ENCODE peak calls at places on chromosome 20, in four cellular contexts. One of them, this sample, is unnamed.

GRCh38 chr20:33233129-33233774 is 2.5 kb upstream of the BPIFA1 start:
- DNase-seq in ovary: no peak
- DNase-seq in heart right ventricle: no peak
- DNase-seq in mesendoderm: peak; percentile 55
- DNase-seq in this sample: peak; percentile 78

GRCh38 chr20:17938889-17939619 is 29.5 kb downstream of the SNX5 start:
- DNase-seq in ovary: peak; percentile 73
- DNase-seq in mesendoderm: peak; percentile 93
- DNase-seq in heart right ventricle: peak; percentile 57
- DNase-seq in this sample: peak; percentile 84

GRCh38 chr20:54275359-54276108 is 67.6 kb downstream of the PFDN4 start:
- DNase-seq in mesendoderm: no peak
- DNase-seq in heart right ventricle: no peak
- DNase-seq in ovary: no peak
- DNase-seq in this sample: no peak

GRCh38 chr20:63351380-63351700 is 9.8 kb downstream of the CHRNA4 start:
- DNase-seq in ovary: no peak
- DNase-seq in heart right ventricle: no peak
- DNase-seq in mesendoderm: peak; percentile 26
- DNase-seq in this sample: no peak

GRCh38 chr20:36465109-36466080 is 75.9 kb upstream of the MYL9 start:
- DNase-seq in heart right ventricle: no peak
- DNase-seq in ovary: no peak
- DNase-seq in mesendoderm: peak; percentile 95
- DNase-seq in this sample: peak; percentile 64

GRCh38 chr20:11980263-11980662 is 62.6 kb downstream of the BTBD3 start:
- DNase-seq in heart right ventricle: no peak
- DNase-seq in ovary: no peak
- DNase-seq in mesendoderm: no peak
- DNase-seq in this sample: no peak

GRCh38 chr20:61544910-61545889 is 293.1 kb downstream of the CDH4 start:
- DNase-seq in mesendoderm: no peak
- DNase-seq in ovary: no peak
- DNase-seq in heart right ventricle: no peak
- DNase-seq in this sample: no peak

GRCh38 chr20:63525968-63526367 is 5.4 kb downstream of the PPDPF start:
- DNase-seq in ovary: no peak
- DNase-seq in mesendoderm: no peak
- DNase-seq in heart right ventricle: no peak
- DNase-seq in this sample: no peak

GRCh38 chr20:13791562-13792459 is 7.0 kb downstream of the NDUFAF5 start:
- DNase-seq in mesendoderm: no peak
- DNase-seq in heart right ventricle: no peak
- DNase-seq in ovary: no peak
- DNase-seq in this sample: no peak

GRCh38 chr20:53524589-53525311 is 68.9 kb downstream of the ZNF217 start:
- DNase-seq in ovary: no peak
- DNase-seq in mesendoderm: no peak
- DNase-seq in heart right ventricle: no peak
- DNase-seq in this sample: peak; percentile 32

GRCh38 chr20:363319-364078 is 16.6 kb downstream of the NRSN2 start:
- DNase-seq in ovary: no peak
- DNase-seq in mesendoderm: no peak
- DNase-seq in heart right ventricle: no peak
- DNase-seq in this sample: no peak

GRCh38 chr20:62898970-62899632 is 27.2 kb downstream of the DIDO1 start:
- DNase-seq in heart right ventricle: no peak
- DNase-seq in mesendoderm: peak; percentile 60
- DNase-seq in ovary: no peak
- DNase-seq in this sample: peak; percentile 78

GRCh38 chr20:15310361-15310760 is 972.9 kb upstream of the FLRT3 start:
- DNase-seq in ovary: no peak
- DNase-seq in heart right ventricle: no peak
- DNase-seq in mesendoderm: no peak
- DNase-seq in this sample: no peak

GRCh38 chr20:49280463-49281058 is 2.7 kb upstream of the ZNFX1 start:
- DNase-seq in heart right ventricle: no peak
- DNase-seq in ovary: no peak
- DNase-seq in mesendoderm: peak; percentile 18
- DNase-seq in this sample: no peak
- H3K36me3 ChIP-seq in heart right ventricle: peaks cover 70% of the 10 kb centered on the region
- H3K36me3 ChIP-seq in ovary: no peaks in the 10 kb centered on the region
- H3K36me3 ChIP-seq in mesendoderm: peaks cover 48% of the 10 kb centered on the region
- H3K36me3 ChIP-seq in this sample: peaks cover 60% of the 10 kb centered on the region

GRCh38 chr20:32216396-32217142 is 8.9 kb downstream of the POFUT1 start:
- DNase-seq in heart right ventricle: no peak
- DNase-seq in ovary: no peak
- DNase-seq in mesendoderm: no peak
- DNase-seq in this sample: no peak

GRCh38 chr20:32215729-32216128 is 8.0 kb downstream of the POFUT1 start:
- DNase-seq in mesendoderm: no peak
- DNase-seq in ovary: no peak
- DNase-seq in heart right ventricle: no peak
- DNase-seq in this sample: no peak

GRCh38 chr20:32218156-32218900 is 10.6 kb downstream of the POFUT1 start:
- DNase-seq in heart right ventricle: no peak
- DNase-seq in mesendoderm: no peak
- DNase-seq in ovary: no peak
- DNase-seq in this sample: no peak

GRCh38 chr20:32213870-32214269 is 6.2 kb downstream of the POFUT1 start:
- DNase-seq in mesendoderm: no peak
- DNase-seq in heart right ventricle: no peak
- DNase-seq in ovary: no peak
- DNase-seq in this sample: no peak

GRCh38 chr20:32215147-32215546 is 7.5 kb downstream of the POFUT1 start:
- DNase-seq in heart right ventricle: no peak
- DNase-seq in ovary: no peak
- DNase-seq in mesendoderm: no peak
- DNase-seq in this sample: no peak
- H3K36me3 ChIP-seq in heart right ventricle: peaks cover 92% of the 10 kb centered on the region
- H3K36me3 ChIP-seq in ovary: no peaks in the 10 kb centered on the region
- H3K36me3 ChIP-seq in mesendoderm: peaks cover 4% of the 10 kb centered on the region
- H3K36me3 ChIP-seq in this sample: peaks cover 39% of the 10 kb centered on the region

GRCh38 chr20:48710341-48711043 is 117.3 kb downstream of the PREX1 start:
- DNase-seq in heart right ventricle: no peak
- DNase-seq in ovary: no peak
- DNase-seq in mesendoderm: no peak
- DNase-seq in this sample: no peak
- H3K36me3 ChIP-seq in heart right ventricle: peaks cover 21% of the 10 kb centered on the region
- H3K36me3 ChIP-seq in ovary: no peaks in the 10 kb centered on the region
- H3K36me3 ChIP-seq in mesendoderm: peaks cover 3% of the 10 kb centered on the region
- H3K36me3 ChIP-seq in this sample: no peaks in the 10 kb centered on the region

DNA sequence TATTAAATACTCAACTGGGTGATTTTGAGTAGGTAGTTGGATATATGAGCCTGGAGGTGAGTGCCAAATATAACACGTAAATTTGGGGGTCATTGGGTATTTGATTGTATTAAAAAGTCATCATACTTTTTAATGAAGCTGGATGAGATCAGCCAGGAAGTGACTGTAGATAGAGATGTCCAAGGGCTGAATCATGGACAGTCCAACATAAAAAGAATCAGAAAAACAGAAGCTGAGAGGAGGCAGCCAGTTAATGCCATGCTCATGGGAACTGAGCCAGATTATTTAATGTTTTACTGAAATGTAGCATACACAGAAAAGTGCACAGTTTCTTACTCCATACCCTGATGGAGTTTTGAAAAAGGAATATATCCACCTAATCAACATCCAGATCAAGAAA is 435.5 kb upstream of the PLCB4 start:
- DNase-seq in mesendoderm: no peak
- DNase-seq in ovary: no peak
- DNase-seq in heart right ventricle: no peak
- DNase-seq in this sample: no peak
- H3K36me3 ChIP-seq in mesendoderm: no peaks in the 10 kb centered on the region
- H3K36me3 ChIP-seq in ovary: no peaks in the 10 kb centered on the region
- H3K36me3 ChIP-seq in heart right ventricle: peaks cover 4% of the 10 kb centered on the region
- H3K36me3 ChIP-seq in this sample: no peaks in the 10 kb centered on the region

DNA sequence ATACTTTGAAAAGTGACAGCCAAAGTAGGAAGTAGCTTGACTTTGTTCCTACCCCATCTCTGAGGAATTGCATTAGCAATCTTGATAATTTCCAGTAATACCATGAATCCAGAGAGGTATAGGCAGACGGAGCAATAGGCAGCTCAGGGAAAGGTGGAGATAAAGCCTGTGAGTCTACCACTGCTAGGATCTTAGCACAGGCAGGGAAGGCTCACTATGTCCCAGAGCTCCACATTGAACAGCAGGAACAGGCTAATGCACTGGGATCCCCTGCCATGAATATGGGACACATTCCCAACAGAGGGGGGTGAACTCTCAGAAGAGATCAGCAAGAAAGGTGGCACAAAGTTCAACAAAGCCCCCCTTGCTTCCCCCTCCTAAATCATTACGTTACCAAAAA is 30.7 kb downstream of the MCM8 start:
- DNase-seq in mesendoderm: no peak
- DNase-seq in heart right ventricle: no peak
- DNase-seq in ovary: no peak
- DNase-seq in this sample: no peak
- H3K36me3 ChIP-seq in mesendoderm: peaks cover 3% of the 10 kb centered on the region
- H3K36me3 ChIP-seq in heart right ventricle: peaks cover 86% of the 10 kb centered on the region
- H3K36me3 ChIP-seq in ovary: no peaks in the 10 kb centered on the region
- H3K36me3 ChIP-seq in this sample: peaks cover 10% of the 10 kb centered on the region

DNA sequence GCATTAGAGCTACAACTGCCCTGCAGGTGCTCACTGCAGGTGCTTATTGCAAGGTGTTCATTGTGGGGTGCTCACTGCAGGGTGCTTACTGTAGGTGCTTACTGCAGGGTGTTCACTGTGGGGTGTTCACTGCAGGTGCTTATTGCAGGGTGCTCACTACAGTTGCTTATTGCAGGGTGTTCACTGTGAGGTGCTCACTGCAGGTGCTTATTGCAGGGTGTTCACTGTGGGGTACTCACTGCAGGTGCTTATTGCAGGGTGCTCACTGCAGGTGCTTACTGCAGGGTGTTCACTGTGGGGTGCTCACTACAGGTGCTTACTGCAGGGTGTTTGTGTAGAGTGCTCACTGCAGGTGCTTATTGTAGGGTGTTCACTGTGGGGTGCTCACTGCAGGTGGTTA is 20.8 kb downstream of the APMAP start:
- DNase-seq in heart right ventricle: no peak
- DNase-seq in mesendoderm: no peak
- DNase-seq in ovary: no peak
- DNase-seq in this sample: no peak
- H3K36me3 ChIP-seq in heart right ventricle: peaks cover 91% of the 10 kb centered on the region
- H3K36me3 ChIP-seq in mesendoderm: peaks cover 5% of the 10 kb centered on the region
- H3K36me3 ChIP-seq in ovary: no peaks in the 10 kb centered on the region
- H3K36me3 ChIP-seq in this sample: peaks cover 20% of the 10 kb centered on the region

DNA sequence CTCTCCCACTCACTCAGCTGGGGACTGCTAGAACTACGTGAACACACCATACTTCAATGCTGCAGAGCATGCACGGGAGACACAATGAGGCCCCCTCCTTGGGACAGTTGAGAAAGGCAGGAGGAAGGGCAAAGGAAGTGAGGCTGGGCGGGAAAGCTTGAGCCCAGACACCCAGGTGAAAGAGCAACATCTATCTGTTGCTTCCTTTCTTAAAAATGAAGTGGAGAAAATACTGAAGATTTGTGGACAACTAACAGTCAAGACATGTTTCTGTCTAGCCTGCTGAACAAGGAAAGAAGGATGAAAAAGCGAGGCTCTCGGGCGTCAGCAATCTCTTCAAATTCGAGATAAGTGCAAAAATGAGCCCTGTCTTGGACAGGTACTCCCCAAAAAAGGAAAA is 3.0 kb upstream of the NNAT start:
- DNase-seq in heart right ventricle: no peak
- DNase-seq in ovary: no peak
- DNase-seq in mesendoderm: no peak
- DNase-seq in this sample: no peak
- H3K36me3 ChIP-seq in heart right ventricle: peaks cover 62% of the 10 kb centered on the region
- H3K36me3 ChIP-seq in ovary: no peaks in the 10 kb centered on the region
- H3K36me3 ChIP-seq in mesendoderm: no peaks in the 10 kb centered on the region
- H3K36me3 ChIP-seq in this sample: peaks cover 10% of the 10 kb centered on the region

GRCh38 chr20:20491784-20492145 is 123.9 kb downstream of the INSM1 start:
- DNase-seq in mesendoderm: no peak
- DNase-seq in ovary: no peak
- DNase-seq in heart right ventricle: no peak
- DNase-seq in this sample: no peak
- H3K36me3 ChIP-seq in mesendoderm: no peaks in the 10 kb centered on the region
- H3K36me3 ChIP-seq in ovary: no peaks in the 10 kb centered on the region
- H3K36me3 ChIP-seq in heart right ventricle: peaks cover 88% of the 10 kb centered on the region
- H3K36me3 ChIP-seq in this sample: no peaks in the 10 kb centered on the region

GRCh38 chr20:44485830-44486198 is 10.1 kb downstream of the TTPAL start:
- DNase-seq in heart right ventricle: no peak
- DNase-seq in mesendoderm: no peak
- DNase-seq in ovary: no peak
- DNase-seq in this sample: no peak
- H3K36me3 ChIP-seq in heart right ventricle: peaks cover 94% of the 10 kb centered on the region
- H3K36me3 ChIP-seq in mesendoderm: peaks cover 14% of the 10 kb centered on the region
- H3K36me3 ChIP-seq in ovary: no peaks in the 10 kb centered on the region
- H3K36me3 ChIP-seq in this sample: peaks cover 13% of the 10 kb centered on the region

DNA sequence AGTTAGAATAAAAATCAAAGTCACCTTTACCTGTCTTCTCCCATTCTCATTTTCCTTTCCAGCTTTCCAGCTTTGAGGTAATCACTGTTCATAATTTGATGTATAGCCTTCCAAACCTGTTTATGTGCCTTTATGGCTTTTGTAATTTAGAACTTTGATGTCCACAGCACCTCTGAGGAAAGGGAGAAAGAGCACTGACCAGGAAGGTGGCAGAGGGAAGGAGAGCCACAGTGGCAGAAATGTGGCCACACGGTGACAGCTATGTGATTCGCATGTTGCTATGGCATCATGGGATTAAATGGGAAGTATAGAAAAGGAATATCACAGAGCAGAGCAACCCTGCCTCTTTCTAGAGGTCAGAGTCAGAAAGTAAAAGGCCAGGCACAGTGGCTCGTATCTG is 51.7 kb upstream of the PLCG1 start:
- DNase-seq in heart right ventricle: no peak
- DNase-seq in ovary: no peak
- DNase-seq in mesendoderm: no peak
- DNase-seq in this sample: no peak
- H3K36me3 ChIP-seq in heart right ventricle: peaks cover 98% of the 10 kb centered on the region
- H3K36me3 ChIP-seq in ovary: no peaks in the 10 kb centered on the region
- H3K36me3 ChIP-seq in mesendoderm: peaks cover 2% of the 10 kb centered on the region
- H3K36me3 ChIP-seq in this sample: peaks cover 13% of the 10 kb centered on the region